ENCODE peak calls at places on chromosomes 13 and 19, in eight cellular contexts. R, W, A, J, Y, S, C and I are unnamed samples.

GRCh38 chr13:113860051-113860471 is 3.8 kb downstream of the GAS6 start:
- DNase-seq in W (no peak), R (peak), A (no peak), J (no peak), Y (no peak), S (no peak), C (peak), I (peak)

GRCh38 chr19:32404939-32405430 is 585 bp upstream of the DPY19L3 start:
- DNase-seq in Y (peak), S (no peak), R (peak), J (peak), A (peak), C (no peak), W (no peak), I (peak)

GRCh38 chr19:5637971-5638370 is 15.1 kb downstream of the SAFB start:
- DNase-seq in Y (no peak), A (no peak), S (no peak), C (no peak), W (no peak), R (no peak), J (peak), I (no peak)

GRCh38 chr13:48873598-48873997 is 102.1 kb upstream of the FNDC3A start:
- DNase-seq in C (peak), Y (peak), S (no peak), J (peak), R (peak), W (no peak), A (no peak), I (no peak)

GRCh38 chr13:28047784-28048388 is 52.5 kb downstream of the FLT3 start:
- DNase-seq in R (no peak), C (no peak), J (no peak), Y (no peak), W (no peak), S (peak), A (no peak), I (no peak)

GRCh38 chr19:30811397-30812098 is 439.4 kb downstream of the ZNF536 start:
- DNase-seq in R (no peak), A (no peak), S (no peak), Y (no peak), C (no peak), J (no peak), W (no peak), I (no peak)

GRCh38 chr13:25948910-25949309 is 102.9 kb downstream of the SHISA2 start:
- DNase-seq in S (no peak), Y (no peak), J (no peak), W (no peak), R (no peak), A (no peak), C (no peak), I (no peak)

GRCh38 chr13:111469916-111470506 is 149.6 kb downstream of the TEX29 start:
- DNase-seq in A (no peak), R (no peak), W (no peak), Y (no peak), S (no peak), C (no peak), J (no peak), I (peak)

GRCh38 chr13:89550842-89551422 is 1796.6 kb upstream of the MIR17HG start:
- DNase-seq in J (peak), Y (no peak), A (no peak), C (no peak), R (no peak), W (no peak), S (no peak), I (no peak)

GRCh38 chr19:18225355-18225701 is 910 bp downstream of the PDE4C start:
- DNase-seq in W (no peak), C (no peak), A (no peak), Y (no peak), R (no peak), S (no peak), J (no peak), I (no peak)

GRCh38 chr19:41967056-41967783 is 8.1 kb upstream of the RABAC1 start:
- DNase-seq in C (no peak), A (no peak), R (no peak), J (no peak), W (no peak), S (no peak), Y (no peak), I (no peak)

GRCh38 chr19:20351244-20351643 is 184.2 kb downstream of the ZNF486 start:
- DNase-seq in S (no peak), C (no peak), Y (no peak), J (no peak), A (no peak), R (peak), W (no peak), I (no peak)

GRCh38 chr19:11168568-11168967 is 13.0 kb upstream of the SPC24 start:
- DNase-seq in Y (peak), A (no peak), R (no peak), J (peak), S (no peak), W (peak), C (no peak), I (no peak)

GRCh38 chr19:24052811-24053210 is 34.2 kb upstream of the ZNF254 start:
- DNase-seq in Y (peak), C (no peak), A (no peak), R (no peak), J (no peak), W (no peak), S (no peak), I (no peak)

GRCh38 chr13:29958476-29958875 is 108.1 kb upstream of the UBL3 start:
- DNase-seq in Y (no peak), W (no peak), J (no peak), A (no peak), C (no peak), R (no peak), S (no peak), I (no peak)

GRCh38 chr19:34145741-34146202 is 26.5 kb upstream of the LSM14A start:
- DNase-seq in S (peak), A (no peak), Y (peak), R (peak), J (peak), W (peak), C (peak), I (peak)

GRCh38 chr19:19552811-19553210 is 14.7 kb downstream of the CILP2 start:
- DNase-seq in J (no peak), C (peak), R (peak), Y (peak), W (no peak), S (peak), A (no peak), I (no peak)

GRCh38 chr13:32045963-32046785 is 14.6 kb downstream of the FRY start:
- DNase-seq in Y (peak), R (no peak), J (peak), A (no peak), S (no peak), C (no peak), W (no peak), I (no peak)

GRCh38 chr13:100660761-100661160 is 13.8 kb downstream of the TMTC4 start:
- DNase-seq in Y (no peak), R (no peak), S (no peak), J (no peak), W (no peak), C (no peak), A (no peak), I (no peak)

GRCh38 chr19:18775586-18776287 is 15.4 kb downstream of the COMP start:
- DNase-seq in S (no peak), Y (peak), A (peak), J (peak), W (no peak), R (no peak), C (no peak), I (no peak)

GRCh38 chr19:51098366-51099069 is 9.7 kb downstream of the CTU1 start:
- DNase-seq in Y (peak), C (no peak), S (no peak), R (no peak), A (peak), J (no peak), W (no peak), I (peak)

GRCh38 chr13:24683370-24683769 is 3.2 kb downstream of the ATP12A start:
- DNase-seq in A (no peak), W (no peak), J (no peak), S (no peak), C (no peak), R (no peak), Y (no peak), I (no peak)

GRCh38 chr13:29749401-29750177 is 100.8 kb downstream of the UBL3 start:
- DNase-seq in W (no peak), A (no peak), R (no peak), Y (no peak), C (no peak), S (no peak), J (peak), I (no peak)

GRCh38 chr19:51664997-51665396 is 18.4 kb upstream of the SIGLEC14 start:
- DNase-seq in S (no peak), R (no peak), A (no peak), Y (peak), J (peak), W (no peak), C (no peak), I (peak)

GRCh38 chr13:101520672-101521071 is 68.2 kb downstream of the ITGBL1 start:
- DNase-seq in C (no peak), S (no peak), Y (peak), R (no peak), W (no peak), A (no peak), J (peak), I (no peak)

GRCh38 chr19:12956446-12957388 is at the start of gene GADD45GIP1:
- DNase-seq in J (peak), A (peak), Y (peak), W (no peak), C (peak), R (peak), S (peak), I (peak)

GRCh38 chr13:49444517-49445395 is 682 bp downstream of the SETDB2 start:
- DNase-seq in W (no peak), R (no peak), A (no peak), S (peak), Y (peak), J (peak), C (no peak), I (peak)

GRCh38 chr13:71856548-71856947 is 10.5 kb downstream of the DACH1 start:
- DNase-seq in S (no peak), A (no peak), R (no peak), W (no peak), C (no peak), J (no peak), Y (no peak), I (no peak)

GRCh38 chr19:920051-920857 is 3.1 kb downstream of the KISS1R start:
- DNase-seq in A (no peak), S (peak), C (no peak), R (peak), Y (peak), W (no peak), J (peak), I (no peak)

GRCh38 chr19:39951686-39952085 is 17.3 kb upstream of the FCGBP start:
- DNase-seq in R (no peak), A (no peak), J (peak), Y (peak), S (no peak), W (peak), C (no peak), I (no peak)

GRCh38 chr13:70623260-70623659 is 515.0 kb upstream of the KLHL1 start:
- DNase-seq in A (no peak), S (peak), J (no peak), C (no peak), W (no peak), R (no peak), Y (peak), I (no peak)
- TF ChIP-seq CTCF in A (peak), S (no peak), J (no peak), C (peak), W (peak), R (no peak), Y (peak), I (no peak)

DNA sequence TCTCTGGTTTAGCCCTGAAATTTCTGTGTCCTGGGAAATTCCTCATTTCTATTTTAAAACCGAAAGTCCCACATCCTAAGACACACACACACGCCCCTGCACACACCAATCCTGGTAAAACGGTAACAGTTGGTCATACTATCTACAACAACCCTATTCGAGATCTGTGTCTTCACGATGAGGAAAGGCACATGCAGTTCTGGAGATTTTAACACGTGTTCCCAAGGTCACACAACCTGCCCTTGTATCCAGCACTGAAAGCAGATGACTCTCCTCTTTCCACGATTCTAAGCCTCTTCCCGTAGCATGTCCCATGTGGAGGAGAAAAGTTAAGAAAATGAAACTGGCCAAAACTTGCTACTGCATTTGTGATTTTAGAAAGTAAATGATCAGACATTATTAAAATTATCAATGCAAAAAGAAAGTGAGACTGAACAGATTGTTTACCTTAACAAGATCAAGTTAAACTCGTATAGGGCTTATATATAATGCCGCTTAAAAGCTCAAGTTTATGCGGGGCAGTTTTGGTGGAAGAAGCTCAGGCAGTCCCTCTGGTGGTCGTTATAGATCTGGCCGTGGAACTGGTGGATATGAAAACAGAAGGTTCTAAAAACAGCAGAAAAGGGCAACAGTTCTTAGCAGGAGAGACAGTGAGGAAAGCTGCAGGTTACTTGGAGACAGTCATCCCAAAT is 32.7 kb downstream of the VSTM1 start:
- DNase-seq in Y (peak), C (no peak), A (no peak), W (no peak), R (peak), S (no peak), J (peak), I (no peak)
- TF ChIP-seq CTCF in Y (peak), C (peak), A (peak), W (peak), R (peak), S (no peak), J (peak), I (no peak)

GRCh38 chr19:6739390-6739883 is at the start of gene TRIP10:
- DNase-seq in Y (peak), A (peak), C (peak), R (peak), W (no peak), S (peak), J (peak), I (peak)

GRCh38 chr19:6736917-6737283 is 480 bp downstream of the GPR108 start:
- DNase-seq in A (no peak), W (no peak), Y (no peak), S (no peak), J (no peak), C (no peak), R (no peak), I (no peak)

GRCh38 chr19:6738726-6739389 is 622 bp upstream of the TRIP10 start:
- DNase-seq in A (peak), J (no peak), Y (peak), R (peak), C (no peak), S (no peak), W (no peak), I (peak)

GRCh38 chr19:6737284-6737872 is at the start of gene GPR108:
- DNase-seq in J (peak), Y (no peak), A (peak), W (peak), R (peak), S (peak), C (peak), I (peak)

GRCh38 chr19:6737873-6738725 is 719 bp upstream of the GPR108 start:
- DNase-seq in R (peak), W (peak), C (peak), Y (peak), S (peak), J (peak), A (peak), I (peak)
- TF ChIP-seq CTCF in R (peak), W (peak), C (peak), Y (peak), S (peak), J (peak), A (peak), I (peak)

GRCh38 chr19:3880471-3881271 is at the start of gene ATCAY:
- DNase-seq in A (no peak), R (peak), Y (no peak), S (no peak), W (no peak), J (no peak), C (peak), I (no peak)

GRCh38 chr19:3882041-3882384 is 1.5 kb downstream of the ATCAY start:
- DNase-seq in W (no peak), A (no peak), J (no peak), R (no peak), C (no peak), S (no peak), Y (no peak), I (no peak)

GRCh38 chr19:3881272-3882040 is 971 bp downstream of the ATCAY start:
- DNase-seq in J (no peak), S (no peak), R (peak), A (no peak), C (peak), Y (no peak), W (no peak), I (no peak)

GRCh38 chr19:3879656-3880055 is 829 bp upstream of the ATCAY start:
- DNase-seq in W (no peak), S (no peak), J (no peak), Y (no peak), A (no peak), C (no peak), R (no peak), I (no peak)
- TF ChIP-seq CTCF in W (no peak), S (no peak), J (no peak), Y (no peak), A (no peak), C (peak), R (peak), I (no peak)

DNA sequence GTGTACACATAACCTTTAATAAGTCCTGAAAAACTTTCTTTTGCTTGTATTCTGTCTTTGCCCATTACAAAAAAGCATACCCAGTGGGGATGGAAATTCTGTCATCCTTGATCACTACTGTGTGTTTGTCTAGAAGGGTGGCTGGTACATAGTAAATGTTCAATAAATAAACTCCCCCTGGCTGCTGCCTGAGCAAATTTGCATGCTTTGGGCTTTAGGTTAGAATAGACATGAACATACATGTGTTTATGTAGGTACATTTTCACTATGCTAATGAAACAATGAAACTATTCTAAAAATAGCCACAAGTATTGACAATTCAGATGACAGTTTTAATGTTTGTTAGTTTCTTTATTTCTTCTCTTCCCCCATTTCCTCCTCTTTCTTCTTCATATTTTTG is 36.1 kb downstream of the TNFSF13B start:
- DNase-seq in S (no peak), W (no peak), Y (no peak), C (no peak), A (no peak), J (no peak), R (no peak), I (no peak)
- TF ChIP-seq CTCF in S (no peak), W (no peak), Y (no peak), C (no peak), A (no peak), J (no peak), R (no peak), I (no peak)

GRCh38 chr19:4534836-4535658 is at the start of gene PLIN5:
- DNase-seq in C (peak), J (peak), Y (peak), S (peak), R (peak), W (no peak), A (peak), I (peak)
- TF ChIP-seq CTCF in C (peak), J (no peak), Y (no peak), S (no peak), R (peak), W (no peak), A (no peak), I (no peak)

GRCh38 chr19:28736528-28736927 is 476.4 kb downstream of the UQCRFS1 start:
- DNase-seq in C (no peak), S (no peak), Y (no peak), J (no peak), R (no peak), A (no peak), W (no peak), I (no peak)

GRCh38 chr19:28727835-28728159 is 485.2 kb downstream of the UQCRFS1 start:
- DNase-seq in J (no peak), S (no peak), C (no peak), W (no peak), A (no peak), Y (no peak), R (no peak), I (no peak)

GRCh38 chr19:28731113-28731512 is 481.8 kb downstream of the UQCRFS1 start:
- DNase-seq in A (no peak), C (no peak), J (no peak), Y (no peak), R (no peak), S (no peak), W (no peak), I (no peak)

GRCh38 chr19:28727133-28727834 is 485.7 kb downstream of the UQCRFS1 start:
- DNase-seq in A (peak), R (no peak), C (peak), J (peak), S (no peak), W (no peak), Y (peak), I (peak)

GRCh38 chr19:28731577-28731976 is 481.4 kb downstream of the UQCRFS1 start:
- DNase-seq in R (no peak), J (no peak), C (no peak), A (no peak), W (no peak), S (no peak), Y (no peak), I (no peak)
- TF ChIP-seq CTCF in R (no peak), J (no peak), C (peak), A (no peak), W (no peak), S (no peak), Y (no peak), I (no peak)

GRCh38 chr13:37960427-37960826 is 90.9 kb upstream of the TRPC4 start:
- DNase-seq in R (no peak), W (no peak), J (no peak), Y (peak), S (no peak), C (no peak), A (no peak), I (no peak)
- TF ChIP-seq CTCF in R (peak), W (peak), J (peak), Y (peak), S (no peak), C (peak), A (no peak), I (no peak)

GRCh38 chr13:45119469-45119989 is 781 bp upstream of the GTF2F2 start:
- DNase-seq in W (no peak), R (no peak), Y (peak), A (no peak), C (no peak), J (peak), S (peak), I (peak)

GRCh38 chr13:45122941-45123340 is 2.6 kb downstream of the GTF2F2 start:
- DNase-seq in S (no peak), A (no peak), R (peak), W (no peak), C (no peak), Y (no peak), J (no peak), I (no peak)

GRCh38 chr13:45119990-45120864 is at the start of gene GTF2F2:
- DNase-seq in S (peak), C (peak), A (peak), R (peak), Y (peak), W (peak), J (peak), I (peak)

GRCh38 chr13:45120967-45121366 is 657 bp downstream of the GTF2F2 start:
- DNase-seq in J (no peak), W (no peak), R (no peak), S (no peak), Y (no peak), A (no peak), C (no peak), I (no peak)

GRCh38 chr13:45121421-45121820 is 1.1 kb downstream of the GTF2F2 start:
- DNase-seq in Y (peak), W (no peak), R (no peak), J (peak), A (no peak), C (no peak), S (peak), I (no peak)
- TF ChIP-seq CTCF in Y (peak), W (peak), R (no peak), J (peak), A (no peak), C (peak), S (no peak), I (no peak)

GRCh38 chr19:48844472-48844871 is 8.2 kb upstream of the HSD17B14 start:
- DNase-seq in C (peak), J (peak), R (no peak), Y (peak), S (no peak), A (no peak), W (no peak), I (peak)
- TF ChIP-seq CTCF in C (peak), J (peak), R (no peak), Y (peak), S (no peak), A (no peak), W (peak), I (no peak)